ENCODE peak calls at places on chromosomes 13 and 19, in nine cellular contexts. X is esophagus muscularis mucosa, O is cardiac fibroblast, B is colonic mucosa, N is endothelial cell, U is AG04450, R is WTC11, Q is foreskin fibroblast, L is heart right ventricle. W is an unnamed sample.

GRCh38 chr19:18416778-18417249 is 2.4 kb upstream of the SSBP4 start:
- DNase-seq in O (peak; percentile 92), U (no peak), X (peak; percentile 96), R (peak; percentile 88), Q (peak; percentile 88), B (peak; percentile 85), L (peak; percentile 92), N (peak; percentile 90), W (no peak)

GRCh38 chr13:80850771-80851170 is 509.8 kb upstream of the SPRY2 start:
- DNase-seq in Q (no peak), U (no peak), N (no peak), B (no peak), L (no peak), R (no peak), X (no peak), O (no peak), W (no peak)

GRCh38 chr13:24148414-24149305 is 11.9 kb upstream of the SPATA13 start:
- DNase-seq in O (peak; percentile 99), N (peak; percentile 37), U (peak; percentile 95), Q (peak; percentile 96), L (no peak), R (no peak), B (no peak), X (no peak), W (no peak)

GRCh38 chr19:18278521-18279265 is 2.7 kb downstream of the JUND start:
- DNase-seq in B (peak; percentile 43), N (no peak), Q (no peak), L (no peak), O (peak; percentile 45), X (no peak), R (no peak), U (no peak), W (no peak)

GRCh38 chr19:56139847-56140582 is 1.1 kb upstream of the ZNF444 start:
- DNase-seq in X (no peak), B (peak; percentile 46), R (no peak), U (no peak), O (peak; percentile 19), Q (no peak), L (no peak), N (no peak), W (no peak)

GRCh38 chr19:747432-748273 is 3.3 kb upstream of the MISP start:
- DNase-seq in X (no peak), L (no peak), U (no peak), N (no peak), Q (no peak), O (no peak), B (no peak), R (no peak), W (no peak)

GRCh38 chr19:48698046-48698445 is 2.3 kb downstream of the FUT2 start:
- DNase-seq in O (peak; percentile 84), B (peak; percentile 88), Q (peak; percentile 66), R (no peak), X (no peak), L (no peak), U (no peak), N (no peak), W (no peak)

GRCh38 chr13:111909971-111910671 is 156.8 kb upstream of the SOX1 start:
- DNase-seq in N (no peak), U (no peak), Q (no peak), O (no peak), R (no peak), X (peak; percentile 90), L (no peak), B (no peak), W (no peak)

GRCh38 chr13:50341526-50341925 is 326.3 kb downstream of the KCNRG start:
- DNase-seq in Q (no peak), L (no peak), B (no peak), O (no peak), X (peak; percentile 39), U (no peak), R (no peak), N (no peak), W (no peak)

GRCh38 chr19:48244289-48244688 is 11.4 kb downstream of the CARD8 start:
- DNase-seq in B (no peak), U (no peak), O (peak; percentile 58), L (no peak), Q (no peak), X (no peak), R (no peak), N (no peak), W (no peak)

GRCh38 chr19:43984687-43985000 is 656 bp downstream of the ZNF155 start:
- DNase-seq in N (no peak), O (no peak), R (no peak), L (peak; percentile 15), B (peak; percentile 25), Q (no peak), U (no peak), X (no peak), W (no peak)

GRCh38 chr13:51396352-51396751 is 56.5 kb downstream of the INTS6 start:
- DNase-seq in Q (no peak), X (no peak), B (no peak), N (no peak), R (no peak), U (no peak), L (no peak), O (peak; percentile 48), W (no peak)

GRCh38 chr19:31555634-31556215 is 206.5 kb upstream of the TSHZ3 start:
- DNase-seq in Q (no peak), L (no peak), B (no peak), X (no peak), O (no peak), N (peak; percentile 7), R (no peak), U (no peak), W (no peak)

GRCh38 chr13:36282818-36283432 is 14.7 kb downstream of the CCDC169 start:
- DNase-seq in B (no peak), Q (peak; percentile 23), R (no peak), O (peak; percentile 67), N (no peak), X (no peak), U (peak; percentile 4), L (no peak), W (no peak)

GRCh38 chr19:1651548-1652394 is 644 bp downstream of the TCF3 start:
- DNase-seq in X (no peak), R (no peak), B (peak; percentile 47), O (peak; percentile 28), L (peak; percentile 50), N (peak; percentile 33), Q (peak; percentile 35), U (no peak), W (no peak)

GRCh38 chr19:39098365-39099269 is 14.4 kb downstream of the ACP7 start:
- DNase-seq in Q (no peak), O (no peak), X (no peak), B (no peak), L (no peak), N (no peak), U (no peak), R (peak; percentile 33), W (no peak)

GRCh38 chr19:39097299-39097698 is 13.1 kb downstream of the ACP7 start:
- DNase-seq in O (no peak), Q (no peak), R (no peak), L (no peak), B (no peak), X (no peak), U (no peak), N (no peak), W (no peak)

GRCh38 chr19:39097721-39098120 is 13.6 kb downstream of the ACP7 start:
- DNase-seq in U (no peak), Q (no peak), B (no peak), O (no peak), R (no peak), X (no peak), N (no peak), L (no peak), W (no peak)

GRCh38 chr19:39090881-39091280 is 6.7 kb downstream of the ACP7 start:
- DNase-seq in X (no peak), O (no peak), N (no peak), Q (no peak), L (no peak), B (no peak), R (no peak), U (no peak), W (no peak)

GRCh38 chr19:39093761-39094160 is 9.6 kb downstream of the ACP7 start:
- DNase-seq in B (no peak), U (peak; percentile 32), N (no peak), Q (peak; percentile 61), O (peak; percentile 94), X (no peak), R (no peak), L (no peak), W (no peak)
- TF ChIP-seq CTCF in B (no peak), U (no peak), N (no peak), Q (no peak), O (no peak), X (no peak), R (no peak), L (no peak), W (no peak)

GRCh38 chr13:59545007-59545406 is 618.7 kb downstream of the DIAPH3 start:
- DNase-seq in B (no peak), R (peak; percentile 23), X (no peak), N (no peak), U (no peak), O (no peak), Q (no peak), L (no peak), W (no peak)
- TF ChIP-seq CTCF in B (no peak), R (no peak), X (no peak), N (no peak), U (no peak), O (no peak), Q (no peak), L (no peak), W (no peak)

DNA sequence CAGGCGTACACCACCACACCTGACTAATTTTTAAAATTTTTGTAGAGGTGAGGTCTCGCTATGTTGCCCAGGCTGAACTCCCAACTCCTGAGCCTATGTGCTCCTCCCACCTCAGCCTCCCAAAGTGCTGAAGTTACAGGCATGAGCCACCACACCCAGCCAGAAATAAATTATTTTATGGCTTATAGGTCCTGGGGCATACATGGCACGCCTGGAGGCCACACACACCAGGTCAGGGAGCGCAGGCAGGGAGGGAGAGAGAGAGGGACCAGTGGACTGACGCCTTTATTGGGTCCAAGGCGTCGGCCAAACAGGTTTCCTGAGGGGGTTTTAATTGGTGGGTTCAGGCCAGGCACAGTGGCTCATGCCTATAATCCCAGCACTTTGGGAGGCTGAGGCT is 6.8 kb downstream of the SPIB start:
- DNase-seq in O (no peak), Q (no peak), U (no peak), L (no peak), B (no peak), R (no peak), N (no peak), X (no peak), W (no peak)
- TF ChIP-seq CTCF in O (no peak), Q (no peak), U (no peak), L (no peak), B (no peak), R (no peak), N (no peak), X (no peak), W (no peak)

DNA sequence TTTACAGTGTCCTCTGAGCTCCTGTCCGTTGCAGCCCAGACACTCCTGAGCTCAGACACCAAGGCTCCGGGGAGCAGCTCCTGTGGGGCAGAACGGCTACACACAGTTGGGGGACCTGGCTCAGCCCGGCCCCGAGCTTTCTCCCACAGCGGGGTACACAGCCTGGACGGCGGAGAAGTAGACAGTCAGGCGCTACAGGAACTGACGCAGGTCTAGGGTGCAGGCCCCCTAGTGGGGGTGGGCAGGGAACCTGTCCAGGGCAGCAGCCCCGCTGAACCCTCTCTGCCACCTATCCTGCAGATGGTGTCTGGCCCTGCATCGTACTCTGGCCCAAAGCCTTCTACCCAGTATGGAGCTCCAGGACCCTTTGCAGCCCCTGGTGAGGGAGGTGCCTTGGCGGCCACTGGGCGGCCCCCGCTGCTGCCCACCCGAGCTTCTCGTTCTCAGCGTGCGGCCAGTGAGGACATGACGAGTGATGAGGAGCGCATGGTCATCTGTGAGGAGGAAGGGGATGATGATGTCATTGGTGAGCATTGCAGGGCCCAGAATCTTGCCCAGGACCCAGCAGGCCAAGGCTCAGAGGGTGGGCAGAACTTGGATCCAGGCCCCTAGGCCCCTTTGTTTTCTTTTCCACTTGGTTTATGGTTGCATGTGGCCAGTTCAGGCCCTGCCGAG is 12.9 kb upstream of the PRR19 start:
- DNase-seq in U (no peak), N (no peak), B (no peak), Q (no peak), O (no peak), X (no peak), L (no peak), R (no peak), W (no peak)
- TF ChIP-seq CTCF in U (no peak), N (no peak), B (no peak), Q (no peak), O (no peak), X (no peak), L (no peak), R (no peak), W (no peak)

W was measured in chondrocyte.